ENCODE peak calls at places on chromosomes 4 and X, in six cellular contexts. One of them, this sample, is unnamed.

GRCh38 chrX:153032397-153033118 is 23.7 kb upstream of the PNMA3 start:
- DNase-seq in WERI-Rb-1: peak
- DNase-seq in naive thymus-derived CD4-positive, alpha-beta T cell: peak
- DNase-seq in stimulated activated CD8-positive, alpha-beta memory T cell treated with anti-CD3 and anti-CD28 coated beads, Interleukin-7, amount 100 ng/mL, for 24 hours: peak
- DNase-seq in choroid plexus epithelial cell: peak
- DNase-seq in NCI-H460: peak
- DNase-seq in this sample: peak

GRCh38 chr4:38889143-38889542 is 21.5 kb downstream of the FAM114A1 start:
- DNase-seq in WERI-Rb-1: no peak
- DNase-seq in naive thymus-derived CD4-positive, alpha-beta T cell: no peak
- DNase-seq in stimulated activated CD8-positive, alpha-beta memory T cell treated with anti-CD3 and anti-CD28 coated beads, Interleukin-7, amount 100 ng/mL, for 24 hours: no peak
- DNase-seq in choroid plexus epithelial cell: peak
- DNase-seq in NCI-H460: no peak
- DNase-seq in this sample: no peak

GRCh38 chr4:73848183-73848777 is 4.8 kb upstream of the PF4V1 start:
- DNase-seq in WERI-Rb-1: no peak
- DNase-seq in naive thymus-derived CD4-positive, alpha-beta T cell: no peak
- DNase-seq in stimulated activated CD8-positive, alpha-beta memory T cell treated with anti-CD3 and anti-CD28 coated beads, Interleukin-7, amount 100 ng/mL, for 24 hours: no peak
- DNase-seq in choroid plexus epithelial cell: no peak
- DNase-seq in NCI-H460: no peak
- DNase-seq in this sample: no peak

GRCh38 chrX:27251369-27251768 is 211.8 kb downstream of the PPP4R3C start:
- DNase-seq in WERI-Rb-1: no peak
- DNase-seq in naive thymus-derived CD4-positive, alpha-beta T cell: no peak
- DNase-seq in stimulated activated CD8-positive, alpha-beta memory T cell treated with anti-CD3 and anti-CD28 coated beads, Interleukin-7, amount 100 ng/mL, for 24 hours: no peak
- DNase-seq in choroid plexus epithelial cell: no peak
- DNase-seq in NCI-H460: no peak
- DNase-seq in this sample: no peak

GRCh38 chr4:182142146-182143085 is 100.8 kb upstream of the TENM3 start:
- DNase-seq in WERI-Rb-1: peak
- DNase-seq in naive thymus-derived CD4-positive, alpha-beta T cell: no peak
- DNase-seq in stimulated activated CD8-positive, alpha-beta memory T cell treated with anti-CD3 and anti-CD28 coated beads, Interleukin-7, amount 100 ng/mL, for 24 hours: no peak
- DNase-seq in choroid plexus epithelial cell: peak
- DNase-seq in NCI-H460: no peak
- DNase-seq in this sample: no peak

GRCh38 chrX:18935893-18936292 is 48.0 kb downstream of the PHKA2 start:
- DNase-seq in WERI-Rb-1: no peak
- DNase-seq in naive thymus-derived CD4-positive, alpha-beta T cell: no peak
- DNase-seq in stimulated activated CD8-positive, alpha-beta memory T cell treated with anti-CD3 and anti-CD28 coated beads, Interleukin-7, amount 100 ng/mL, for 24 hours: no peak
- DNase-seq in choroid plexus epithelial cell: no peak
- DNase-seq in NCI-H460: no peak
- DNase-seq in this sample: no peak

GRCh38 chrX:132031867-132032266 is 8.8 kb downstream of the STK26 start:
- DNase-seq in WERI-Rb-1: no peak
- DNase-seq in naive thymus-derived CD4-positive, alpha-beta T cell: no peak
- DNase-seq in stimulated activated CD8-positive, alpha-beta memory T cell treated with anti-CD3 and anti-CD28 coated beads, Interleukin-7, amount 100 ng/mL, for 24 hours: no peak
- DNase-seq in choroid plexus epithelial cell: no peak
- DNase-seq in NCI-H460: no peak
- DNase-seq in this sample: no peak

GRCh38 chr4:23483320-23483958 is 406.4 kb downstream of the PPARGC1A start:
- DNase-seq in WERI-Rb-1: no peak
- DNase-seq in naive thymus-derived CD4-positive, alpha-beta T cell: no peak
- DNase-seq in stimulated activated CD8-positive, alpha-beta memory T cell treated with anti-CD3 and anti-CD28 coated beads, Interleukin-7, amount 100 ng/mL, for 24 hours: no peak
- DNase-seq in choroid plexus epithelial cell: no peak
- DNase-seq in NCI-H460: no peak
- DNase-seq in this sample: no peak

GRCh38 chrX:136954930-136955329 is 74.4 kb upstream of the RBMX start:
- DNase-seq in WERI-Rb-1: no peak
- DNase-seq in naive thymus-derived CD4-positive, alpha-beta T cell: no peak
- DNase-seq in stimulated activated CD8-positive, alpha-beta memory T cell treated with anti-CD3 and anti-CD28 coated beads, Interleukin-7, amount 100 ng/mL, for 24 hours: no peak
- DNase-seq in choroid plexus epithelial cell: peak
- DNase-seq in NCI-H460: peak
- DNase-seq in this sample: no peak

GRCh38 chr4:1035510-1035909 is 24.1 kb downstream of the FGFRL1 start:
- DNase-seq in WERI-Rb-1: no peak
- DNase-seq in naive thymus-derived CD4-positive, alpha-beta T cell: no peak
- DNase-seq in stimulated activated CD8-positive, alpha-beta memory T cell treated with anti-CD3 and anti-CD28 coated beads, Interleukin-7, amount 100 ng/mL, for 24 hours: no peak
- DNase-seq in choroid plexus epithelial cell: no peak
- DNase-seq in NCI-H460: no peak
- DNase-seq in this sample: no peak

GRCh38 chr4:85475631-85476233 is 782 bp downstream of the ARHGAP24 start:
- DNase-seq in WERI-Rb-1: no peak
- DNase-seq in naive thymus-derived CD4-positive, alpha-beta T cell: no peak
- DNase-seq in stimulated activated CD8-positive, alpha-beta memory T cell treated with anti-CD3 and anti-CD28 coated beads, Interleukin-7, amount 100 ng/mL, for 24 hours: no peak
- DNase-seq in choroid plexus epithelial cell: peak
- DNase-seq in NCI-H460: no peak
- DNase-seq in this sample: no peak

GRCh38 chrX:111352424-111352823 is 59.6 kb downstream of the DCX start:
- DNase-seq in WERI-Rb-1: no peak
- DNase-seq in naive thymus-derived CD4-positive, alpha-beta T cell: no peak
- DNase-seq in stimulated activated CD8-positive, alpha-beta memory T cell treated with anti-CD3 and anti-CD28 coated beads, Interleukin-7, amount 100 ng/mL, for 24 hours: no peak
- DNase-seq in choroid plexus epithelial cell: peak
- DNase-seq in NCI-H460: no peak
- DNase-seq in this sample: no peak

GRCh38 chrX:81286075-81286474 is 84.2 kb downstream of the SH3BGRL start:
- DNase-seq in WERI-Rb-1: no peak
- DNase-seq in naive thymus-derived CD4-positive, alpha-beta T cell: no peak
- DNase-seq in stimulated activated CD8-positive, alpha-beta memory T cell treated with anti-CD3 and anti-CD28 coated beads, Interleukin-7, amount 100 ng/mL, for 24 hours: no peak
- DNase-seq in choroid plexus epithelial cell: no peak
- DNase-seq in NCI-H460: no peak
- DNase-seq in this sample: no peak

GRCh38 chr4:168540086-168540864 is 43.4 kb downstream of the PALLD start:
- DNase-seq in WERI-Rb-1: peak
- DNase-seq in naive thymus-derived CD4-positive, alpha-beta T cell: no peak
- DNase-seq in stimulated activated CD8-positive, alpha-beta memory T cell treated with anti-CD3 and anti-CD28 coated beads, Interleukin-7, amount 100 ng/mL, for 24 hours: no peak
- DNase-seq in choroid plexus epithelial cell: peak
- DNase-seq in NCI-H460: peak
- DNase-seq in this sample: no peak

GRCh38 chr4:174119051-174119450 is 164.4 kb downstream of the FBXO8 start:
- DNase-seq in WERI-Rb-1: no peak
- DNase-seq in naive thymus-derived CD4-positive, alpha-beta T cell: no peak
- DNase-seq in stimulated activated CD8-positive, alpha-beta memory T cell treated with anti-CD3 and anti-CD28 coated beads, Interleukin-7, amount 100 ng/mL, for 24 hours: no peak
- DNase-seq in choroid plexus epithelial cell: peak
- DNase-seq in NCI-H460: no peak
- DNase-seq in this sample: no peak

GRCh38 chr4:86450189-86450588 is 90.3 kb upstream of the MAPK10 start:
- DNase-seq in WERI-Rb-1: no peak
- DNase-seq in naive thymus-derived CD4-positive, alpha-beta T cell: no peak
- DNase-seq in stimulated activated CD8-positive, alpha-beta memory T cell treated with anti-CD3 and anti-CD28 coated beads, Interleukin-7, amount 100 ng/mL, for 24 hours: no peak
- DNase-seq in choroid plexus epithelial cell: no peak
- DNase-seq in NCI-H460: no peak
- DNase-seq in this sample: no peak

GRCh38 chr4:2254665-2255500 is 7.0 kb downstream of the MXD4 start:
- DNase-seq in WERI-Rb-1: no peak
- DNase-seq in naive thymus-derived CD4-positive, alpha-beta T cell: no peak
- DNase-seq in stimulated activated CD8-positive, alpha-beta memory T cell treated with anti-CD3 and anti-CD28 coated beads, Interleukin-7, amount 100 ng/mL, for 24 hours: no peak
- DNase-seq in choroid plexus epithelial cell: no peak
- DNase-seq in NCI-H460: no peak
- DNase-seq in this sample: no peak

GRCh38 chr4:146428298-146428697 is 93.4 kb downstream of the SLC10A7 start:
- DNase-seq in WERI-Rb-1: no peak
- DNase-seq in naive thymus-derived CD4-positive, alpha-beta T cell: no peak
- DNase-seq in stimulated activated CD8-positive, alpha-beta memory T cell treated with anti-CD3 and anti-CD28 coated beads, Interleukin-7, amount 100 ng/mL, for 24 hours: no peak
- DNase-seq in choroid plexus epithelial cell: peak
- DNase-seq in NCI-H460: no peak
- DNase-seq in this sample: no peak

GRCh38 chr4:17038510-17039176 is 140.2 kb upstream of the LDB2 start:
- DNase-seq in WERI-Rb-1: no peak
- DNase-seq in naive thymus-derived CD4-positive, alpha-beta T cell: no peak
- DNase-seq in stimulated activated CD8-positive, alpha-beta memory T cell treated with anti-CD3 and anti-CD28 coated beads, Interleukin-7, amount 100 ng/mL, for 24 hours: no peak
- DNase-seq in choroid plexus epithelial cell: peak
- DNase-seq in NCI-H460: no peak
- DNase-seq in this sample: no peak

GRCh38 chr4:53682196-53682595 is 90.9 kb upstream of the LNX1 start:
- DNase-seq in WERI-Rb-1: no peak
- DNase-seq in naive thymus-derived CD4-positive, alpha-beta T cell: no peak
- DNase-seq in stimulated activated CD8-positive, alpha-beta memory T cell treated with anti-CD3 and anti-CD28 coated beads, Interleukin-7, amount 100 ng/mL, for 24 hours: no peak
- DNase-seq in choroid plexus epithelial cell: peak
- DNase-seq in NCI-H460: no peak
- DNase-seq in this sample: no peak

GRCh38 chrX:54785901-54786300 is 12.2 kb downstream of the ITIH6 start:
- DNase-seq in WERI-Rb-1: peak
- DNase-seq in naive thymus-derived CD4-positive, alpha-beta T cell: no peak
- DNase-seq in stimulated activated CD8-positive, alpha-beta memory T cell treated with anti-CD3 and anti-CD28 coated beads, Interleukin-7, amount 100 ng/mL, for 24 hours: no peak
- DNase-seq in choroid plexus epithelial cell: peak
- DNase-seq in NCI-H460: no peak
- DNase-seq in this sample: no peak

GRCh38 chrX:133726211-133726630 is 259.2 kb downstream of the GPC3 start:
- DNase-seq in WERI-Rb-1: no peak
- DNase-seq in naive thymus-derived CD4-positive, alpha-beta T cell: no peak
- DNase-seq in stimulated activated CD8-positive, alpha-beta memory T cell treated with anti-CD3 and anti-CD28 coated beads, Interleukin-7, amount 100 ng/mL, for 24 hours: no peak
- DNase-seq in choroid plexus epithelial cell: peak
- DNase-seq in NCI-H460: peak
- DNase-seq in this sample: no peak

GRCh38 chr4:76998251-76998901 is 48.8 kb downstream of the SEPTIN11 start:
- DNase-seq in WERI-Rb-1: no peak
- DNase-seq in naive thymus-derived CD4-positive, alpha-beta T cell: no peak
- DNase-seq in stimulated activated CD8-positive, alpha-beta memory T cell treated with anti-CD3 and anti-CD28 coated beads, Interleukin-7, amount 100 ng/mL, for 24 hours: no peak
- DNase-seq in choroid plexus epithelial cell: peak
- DNase-seq in NCI-H460: no peak
- DNase-seq in this sample: no peak

GRCh38 chrX:150146271-150146888 is 208.1 kb upstream of the EOLA2 start:
- DNase-seq in WERI-Rb-1: no peak
- DNase-seq in naive thymus-derived CD4-positive, alpha-beta T cell: no peak
- DNase-seq in stimulated activated CD8-positive, alpha-beta memory T cell treated with anti-CD3 and anti-CD28 coated beads, Interleukin-7, amount 100 ng/mL, for 24 hours: no peak
- DNase-seq in choroid plexus epithelial cell: no peak
- DNase-seq in NCI-H460: no peak
- DNase-seq in this sample: no peak

GRCh38 chr4:89024051-89024675 is 32.8 kb downstream of the FAM13A start:
- DNase-seq in WERI-Rb-1: peak
- DNase-seq in naive thymus-derived CD4-positive, alpha-beta T cell: peak
- DNase-seq in stimulated activated CD8-positive, alpha-beta memory T cell treated with anti-CD3 and anti-CD28 coated beads, Interleukin-7, amount 100 ng/mL, for 24 hours: no peak
- DNase-seq in choroid plexus epithelial cell: peak
- DNase-seq in NCI-H460: peak
- DNase-seq in this sample: peak

GRCh38 chrX:10685923-10686595 is 65.7 kb upstream of the MID1 start:
- DNase-seq in WERI-Rb-1: no peak
- DNase-seq in naive thymus-derived CD4-positive, alpha-beta T cell: no peak
- DNase-seq in stimulated activated CD8-positive, alpha-beta memory T cell treated with anti-CD3 and anti-CD28 coated beads, Interleukin-7, amount 100 ng/mL, for 24 hours: no peak
- DNase-seq in choroid plexus epithelial cell: no peak
- DNase-seq in NCI-H460: no peak
- DNase-seq in this sample: no peak

GRCh38 chr4:123235431-123235830 is 161.2 kb upstream of the SPRY1 start:
- DNase-seq in WERI-Rb-1: no peak
- DNase-seq in naive thymus-derived CD4-positive, alpha-beta T cell: no peak
- DNase-seq in stimulated activated CD8-positive, alpha-beta memory T cell treated with anti-CD3 and anti-CD28 coated beads, Interleukin-7, amount 100 ng/mL, for 24 hours: no peak
- DNase-seq in choroid plexus epithelial cell: peak
- DNase-seq in NCI-H460: no peak
- DNase-seq in this sample: no peak